ENCODE peak calls at places on chromosomes 12 and 14, in six cellular contexts. O is ELF-1; S is hippocampal formation; W is mammary epithelial cell; C is activated CD4-positive, alpha-beta T cell treated with anti-CD3 and anti-CD28 coated beads for 36 hours; K is NCI-H2107. I is an unnamed sample.

GRCh38 chr12:98955284-98955683 is 310.2 kb downstream of the APAF1 start:
- DNase-seq in C (peak), W (peak), S (no peak), K (no peak), O (peak), I (no peak)

GRCh38 chr12:54040148-54040494 is 7.3 kb downstream of the HOXC5 start:
- DNase-seq in S (no peak), K (no peak), C (no peak), W (no peak), O (peak), I (no peak)

GRCh38 chr14:100290607-100291304 is 15.5 kb downstream of the SLC25A29 start:
- DNase-seq in K (no peak), W (no peak), O (no peak), C (no peak), S (no peak), I (no peak)

GRCh38 chr14:85536835-85537195 is 6.9 kb downstream of the FLRT2 start:
- DNase-seq in O (no peak), K (peak), S (peak), W (no peak), C (no peak), I (no peak)

GRCh38 chr12:65093571-65093970 is 27.5 kb downstream of the WIF1 start:
- DNase-seq in S (no peak), C (no peak), O (no peak), K (no peak), W (no peak), I (no peak)

GRCh38 chr14:55398679-55399078 is 13.0 kb downstream of the ATG14 start:
- DNase-seq in K (no peak), O (no peak), S (no peak), C (no peak), W (peak), I (no peak)

GRCh38 chr12:106078358-106079025 is 60.3 kb downstream of the NUAK1 start:
- DNase-seq in O (no peak), K (no peak), C (no peak), W (peak), S (peak), I (no peak)

GRCh38 chr12:114668151-114668891 is 15.7 kb downstream of the TBX3 start:
- DNase-seq in K (no peak), W (peak), S (peak), C (peak), O (peak), I (no peak)

GRCh38 chr12:50637870-50638481 is 125.9 kb upstream of the ATF1 start:
- DNase-seq in C (no peak), K (no peak), O (no peak), S (peak), W (peak), I (no peak)

GRCh38 chr12:60714141-60714900 is 1118.5 kb downstream of the SLC16A7 start:
- DNase-seq in W (no peak), C (no peak), O (no peak), K (no peak), S (no peak), I (no peak)

GRCh38 chr14:91078095-91078737 is 17.8 kb upstream of the RPS6KA5 start:
- DNase-seq in C (peak), S (no peak), W (no peak), K (no peak), O (peak), I (no peak)

GRCh38 chr12:105257321-105257728 is 21.4 kb upstream of the APPL2 start:
- DNase-seq in W (peak), O (no peak), K (no peak), C (no peak), S (no peak), I (no peak)